ENCODE peak calls at places on chromosomes 7 and 10, in five cellular contexts. S is A549, B is spleen, X is pancreas, J is uterus. D is an unnamed sample. For H3K4me1, the result is how much of the 10 kb centered on the place peaks cover.

GRCh38 chr10:78556-78955 is 29.5 kb upstream of the TUBB8 start:
- DNase-seq in S (no peak), B (no peak), X (no peak), J (no peak), D (no peak)

GRCh38 chr10:99598781-99599481 is 21.3 kb downstream of the SLC25A28 start:
- DNase-seq in S (no peak), B (no peak), X (no peak), J (no peak), D (no peak)

GRCh38 chr10:11232222-11232961 is 214.7 kb downstream of the CELF2 start:
- DNase-seq in S (no peak), B (no peak), X (no peak), J (no peak), D (no peak)

GRCh38 chr10:100866575-100867098 is 46.1 kb upstream of the SLF2 start:
- DNase-seq in S (no peak), B (no peak), X (no peak), J (no peak), D (no peak)

GRCh38 chr7:34075976-34076375 is 170.6 kb downstream of the BMPER start:
- DNase-seq in S (no peak), B (no peak), X (no peak), J (no peak), D (no peak)

GRCh38 chr7:141702047-141702567 is at the start of gene DENND11:
- DNase-seq in S (no peak), B (peak), X (peak), J (no peak), D (peak)

GRCh38 chr10:106740-107139 is 28.5 kb upstream of the ZMYND11 start:
- DNase-seq in S (no peak), B (no peak), X (no peak), J (no peak), D (no peak)

GRCh38 chr10:73262105-73262730 is 9.8 kb upstream of the MRPS16 start:
- DNase-seq in S (peak), B (no peak), X (no peak), J (no peak), D (no peak)

GRCh38 chr7:40419832-40420231 is 285.0 kb downstream of the SUGCT start:
- DNase-seq in S (no peak), B (no peak), X (no peak), J (no peak), D (no peak)

GRCh38 chr10:79044846-79045245 is 23.9 kb upstream of the ZMIZ1 start:
- DNase-seq in S (no peak), B (peak), X (peak), J (peak), D (no peak)

GRCh38 chr10:127908106-127908957 is 1.4 kb downstream of the PTPRE start:
- DNase-seq in S (no peak), B (no peak), X (peak), J (no peak), D (no peak)
- H3K27ac ChIP-seq in S (peak), B (no peak), X (peak), J (no peak), D (no peak)

GRCh38 chr10:108130575-108130974 is 966.1 kb upstream of the SORCS1 start:
- DNase-seq in S (no peak), B (no peak), X (no peak), J (no peak), D (no peak)
- H3K4me1 ChIP-seq in S (under half), B (under half), X (under half), J (under half), D (under half)

GRCh38 chr7:76513817-76514799 is 3.8 kb downstream of the UPK3B start:
- DNase-seq in S (no peak), B (peak), X (no peak), J (no peak), D (no peak)

GRCh38 chr7:76514926-76515325 is 4.6 kb downstream of the UPK3B start:
- DNase-seq in S (no peak), B (peak), X (no peak), J (no peak), D (no peak)

GRCh38 chr7:76515999-76516443 is 5.7 kb downstream of the UPK3B start:
- DNase-seq in S (no peak), B (no peak), X (no peak), J (no peak), D (peak)

GRCh38 chr7:76509931-76510877 is at the start of gene UPK3B:
- DNase-seq in S (peak), B (peak), X (peak), J (no peak), D (no peak)

GRCh38 chr7:76512941-76513816 is 2.8 kb downstream of the UPK3B start:
- DNase-seq in S (peak), B (peak), X (peak), J (no peak), D (no peak)
- TF ChIP-seq CTCF in S (peak), B (no peak), X (no peak), J (no peak), D (no peak)

DNA sequence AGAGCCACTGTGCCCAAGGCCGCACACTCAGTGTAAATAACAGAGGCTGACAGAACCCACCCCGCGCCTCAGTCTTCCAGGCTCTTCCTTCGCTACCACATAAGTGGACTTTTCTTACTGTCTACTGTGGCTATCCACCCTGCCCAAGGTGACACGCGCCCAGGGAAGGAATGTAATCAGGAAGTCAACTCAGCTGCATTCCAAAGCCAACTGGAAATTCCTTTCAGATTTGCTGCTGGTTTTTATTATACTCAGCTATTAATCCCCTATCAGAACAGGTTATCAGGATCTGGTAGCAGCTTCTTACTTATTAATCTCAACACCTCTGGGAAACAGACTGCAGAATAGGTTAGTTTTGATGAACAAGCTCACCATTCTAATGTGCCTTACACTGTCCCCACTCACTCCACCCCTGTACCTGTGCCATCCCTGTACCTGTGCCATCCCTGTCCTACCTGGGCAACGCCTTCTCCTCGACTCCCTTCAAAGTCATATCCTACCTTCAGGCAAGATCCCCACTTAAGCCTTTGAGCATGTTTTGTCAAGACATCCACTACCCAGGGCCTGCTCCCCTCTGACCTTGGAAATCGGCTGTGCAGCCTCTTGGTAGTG is 90.7 kb downstream of the NHLRC2 start:
- DNase-seq in S (peak), B (no peak), X (peak), J (no peak), D (no peak)
- H3K27ac ChIP-seq in S (peak), B (no peak), X (peak), J (no peak), D (peak)

DNA sequence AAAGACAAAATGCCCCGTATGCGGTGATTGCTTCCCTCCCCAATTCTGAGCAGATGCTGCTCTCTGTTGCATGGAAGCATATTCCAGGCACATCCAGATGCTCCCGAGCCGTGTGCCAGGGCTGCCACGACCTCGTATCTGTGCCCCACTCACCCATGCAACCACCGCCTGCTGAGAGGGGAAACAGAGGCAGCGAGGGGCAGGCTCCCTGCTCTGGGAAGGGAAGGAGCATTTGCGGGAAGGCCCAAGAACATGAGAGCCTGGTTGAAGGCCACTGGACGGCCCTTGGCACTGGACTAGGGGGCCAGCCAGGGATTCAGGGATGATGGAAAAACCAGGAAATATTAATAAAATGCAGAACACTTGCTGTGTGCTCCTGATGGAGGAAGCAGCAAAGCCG is 89.4 kb downstream of the CTBP2 start:
- DNase-seq in S (no peak), B (no peak), X (no peak), J (no peak), D (no peak)
- H3K4me1 ChIP-seq in S (under half), B (under half), X (under half), J (under half), D (under half)

DNA sequence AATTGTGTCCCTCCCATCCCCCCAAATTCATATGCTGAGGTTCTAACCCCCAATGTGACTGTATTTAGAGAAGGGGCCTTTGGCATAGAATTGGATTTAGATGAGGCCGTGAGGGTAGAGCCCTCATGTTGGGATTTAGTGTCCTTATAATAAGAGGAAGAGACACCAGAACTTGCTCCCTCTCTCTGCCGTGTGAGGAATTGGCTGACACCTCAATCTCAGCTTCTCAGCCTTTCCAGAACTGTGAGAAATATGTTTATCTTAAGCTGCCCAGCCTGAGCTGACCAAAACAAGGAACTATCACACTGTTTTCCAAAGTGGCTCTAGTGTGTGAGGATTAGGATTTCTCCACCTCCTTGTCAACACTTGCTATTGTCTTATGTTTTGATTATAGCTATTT is 400.0 kb upstream of the FZD8 start:
- DNase-seq in S (peak), B (no peak), X (no peak), J (no peak), D (no peak)
- TF ChIP-seq CTCF in S (no peak), B (no peak), X (no peak), J (no peak), D (no peak)